ENCODE peak calls at places on chromosomes 11 and 22, in nine cellular contexts. One of them, this sample, is unnamed.

GRCh38 chr11:34175284-34176019 is 70.0 kb downstream of the NAT10 start:
- DNase-seq in neuronal stem cell: no peak
- DNase-seq in dorsolateral prefrontal cortex: no peak
- DNase-seq in SK-N-SH: no peak
- DNase-seq in GM23248: no peak
- DNase-seq in tibial nerve: no peak
- DNase-seq in right lobe of liver: no peak
- DNase-seq in lower lobe of right lung: no peak
- DNase-seq in endothelial cell of umbilical vein: no peak
- DNase-seq in this sample: no peak

GRCh38 chr22:43391306-43391705 is 20.5 kb upstream of the MPPED1 start:
- DNase-seq in neuronal stem cell: no peak
- DNase-seq in dorsolateral prefrontal cortex: no peak
- DNase-seq in SK-N-SH: no peak
- DNase-seq in GM23248: no peak
- DNase-seq in tibial nerve: no peak
- DNase-seq in right lobe of liver: peak; percentile 83
- DNase-seq in lower lobe of right lung: peak; percentile 11
- DNase-seq in endothelial cell of umbilical vein: no peak
- DNase-seq in this sample: no peak

GRCh38 chr11:46357483-46357936 is 10.2 kb downstream of the DGKZ start:
- DNase-seq in neuronal stem cell: no peak
- DNase-seq in dorsolateral prefrontal cortex: no peak
- DNase-seq in SK-N-SH: no peak
- DNase-seq in GM23248: no peak
- DNase-seq in tibial nerve: no peak
- DNase-seq in right lobe of liver: peak; percentile 57
- DNase-seq in lower lobe of right lung: no peak
- DNase-seq in endothelial cell of umbilical vein: no peak
- DNase-seq in this sample: no peak

GRCh38 chr11:29751618-29752017 is 265.2 kb downstream of the KCNA4 start:
- DNase-seq in neuronal stem cell: no peak
- DNase-seq in dorsolateral prefrontal cortex: no peak
- DNase-seq in SK-N-SH: no peak
- DNase-seq in GM23248: peak; percentile 16
- DNase-seq in tibial nerve: no peak
- DNase-seq in right lobe of liver: no peak
- DNase-seq in lower lobe of right lung: no peak
- DNase-seq in endothelial cell of umbilical vein: no peak
- DNase-seq in this sample: no peak

GRCh38 chr11:1563697-1564534 is 8.2 kb downstream of the DUSP8 start:
- DNase-seq in neuronal stem cell: no peak
- DNase-seq in dorsolateral prefrontal cortex: no peak
- DNase-seq in SK-N-SH: no peak
- DNase-seq in GM23248: no peak
- DNase-seq in tibial nerve: no peak
- DNase-seq in right lobe of liver: no peak
- DNase-seq in lower lobe of right lung: no peak
- DNase-seq in endothelial cell of umbilical vein: no peak
- DNase-seq in this sample: no peak

GRCh38 chr11:35260342-35260985 is 121.5 kb downstream of the CD44 start:
- DNase-seq in neuronal stem cell: no peak
- DNase-seq in dorsolateral prefrontal cortex: no peak
- DNase-seq in SK-N-SH: no peak
- DNase-seq in GM23248: peak; percentile 93
- DNase-seq in tibial nerve: no peak
- DNase-seq in right lobe of liver: no peak
- DNase-seq in lower lobe of right lung: no peak
- DNase-seq in endothelial cell of umbilical vein: no peak
- DNase-seq in this sample: no peak

GRCh38 chr11:34586655-34587281 is 34.1 kb upstream of the EHF start:
- DNase-seq in neuronal stem cell: no peak
- DNase-seq in dorsolateral prefrontal cortex: no peak
- DNase-seq in SK-N-SH: no peak
- DNase-seq in GM23248: no peak
- DNase-seq in tibial nerve: no peak
- DNase-seq in right lobe of liver: no peak
- DNase-seq in lower lobe of right lung: no peak
- DNase-seq in endothelial cell of umbilical vein: no peak
- DNase-seq in this sample: no peak

GRCh38 chr22:40679964-40680818 is 907 bp downstream of the MCHR1 start:
- DNase-seq in neuronal stem cell: no peak
- DNase-seq in dorsolateral prefrontal cortex: no peak
- DNase-seq in SK-N-SH: no peak
- DNase-seq in GM23248: peak; percentile 39
- DNase-seq in tibial nerve: no peak
- DNase-seq in right lobe of liver: no peak
- DNase-seq in lower lobe of right lung: no peak
- DNase-seq in endothelial cell of umbilical vein: peak; percentile 38
- DNase-seq in this sample: peak; percentile 72

DNA sequence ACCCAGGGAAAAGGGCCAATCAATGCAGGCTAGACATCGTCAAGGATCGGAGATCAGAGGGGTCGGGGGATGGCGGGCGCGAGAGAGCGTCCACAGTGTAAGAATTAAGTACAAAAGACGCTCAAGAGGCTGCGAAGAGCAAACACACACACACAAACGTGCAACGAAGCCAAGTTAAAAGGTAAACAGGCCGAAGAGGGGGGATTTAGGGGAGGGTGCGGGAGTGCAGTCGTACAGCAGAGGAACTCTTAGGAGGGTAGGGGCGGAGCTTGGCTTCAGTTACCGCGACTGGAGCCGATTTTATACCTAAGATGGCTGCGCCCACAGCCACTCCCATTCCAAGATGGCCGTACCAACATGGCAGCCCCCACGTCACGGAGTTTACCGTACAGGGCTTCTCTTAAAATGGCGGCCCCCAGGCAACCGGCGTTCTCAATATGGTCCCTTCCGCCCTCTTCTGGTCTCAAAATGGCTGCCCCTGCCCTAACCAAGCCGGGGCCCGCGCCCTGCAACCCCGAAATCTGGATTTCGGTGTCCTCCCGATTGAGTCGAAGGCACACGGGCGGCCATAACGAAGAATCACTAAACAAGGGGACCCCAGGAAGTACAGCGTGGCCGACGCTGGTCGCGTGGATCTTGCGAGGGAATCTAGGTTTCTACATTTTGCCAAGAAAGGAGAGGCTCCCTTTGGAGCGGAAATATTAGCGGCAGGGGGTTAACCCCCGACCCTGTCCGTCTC is 2.0 kb downstream of the GNG3 start:
- DNase-seq in neuronal stem cell: peak; percentile 95
- DNase-seq in dorsolateral prefrontal cortex: peak; percentile 99
- DNase-seq in SK-N-SH: peak; percentile 89
- DNase-seq in GM23248: peak; percentile 99
- DNase-seq in tibial nerve: peak; percentile 98
- DNase-seq in right lobe of liver: peak; percentile 96
- DNase-seq in lower lobe of right lung: peak; percentile 99
- DNase-seq in endothelial cell of umbilical vein: peak; percentile 98
- DNase-seq in this sample: peak; percentile 92
- H3K4me3 ChIP-seq in neuronal stem cell: peak overlapping the region; percentile 29
- H3K4me3 ChIP-seq in dorsolateral prefrontal cortex: peak overlapping the region; percentile 72
- H3K4me3 ChIP-seq in SK-N-SH: peak overlapping the region; percentile 59
- H3K4me3 ChIP-seq in GM23248: peak overlapping the region; percentile 85
- H3K4me3 ChIP-seq in tibial nerve: peak overlapping the region; percentile 50
- H3K4me3 ChIP-seq in right lobe of liver: peak overlapping the region; percentile 63
- H3K4me3 ChIP-seq in lower lobe of right lung: peak overlapping the region; percentile 61
- H3K4me3 ChIP-seq in endothelial cell of umbilical vein: peak overlapping the region; percentile 68
- H3K4me3 ChIP-seq in this sample: peak overlapping the region; percentile 65

GRCh38 chr11:14973621-14974020 is 1.5 kb upstream of the CALCA start:
- DNase-seq in neuronal stem cell: peak; percentile 36
- DNase-seq in dorsolateral prefrontal cortex: no peak
- DNase-seq in SK-N-SH: peak; percentile 65
- DNase-seq in GM23248: peak; percentile 47
- DNase-seq in tibial nerve: no peak
- DNase-seq in right lobe of liver: no peak
- DNase-seq in lower lobe of right lung: no peak
- DNase-seq in endothelial cell of umbilical vein: no peak
- DNase-seq in this sample: peak; percentile 66
- H3K27me3 ChIP-seq in neuronal stem cell: peaks cover 88% of the 10 kb centered on the region
- H3K27me3 ChIP-seq in dorsolateral prefrontal cortex: peaks cover 79% of the 10 kb centered on the region
- H3K27me3 ChIP-seq in SK-N-SH: peaks cover 56% of the 10 kb centered on the region
- H3K27me3 ChIP-seq in GM23248: peaks cover 77% of the 10 kb centered on the region
- H3K27me3 ChIP-seq in tibial nerve: peaks cover 84% of the 10 kb centered on the region
- H3K27me3 ChIP-seq in right lobe of liver: peaks cover 4% of the 10 kb centered on the region
- H3K27me3 ChIP-seq in lower lobe of right lung: peaks cover 74% of the 10 kb centered on the region
- H3K27me3 ChIP-seq in endothelial cell of umbilical vein: peaks cover 49% of the 10 kb centered on the region
- H3K27me3 ChIP-seq in this sample: peaks cover 73% of the 10 kb centered on the region

GRCh38 chr11:88402192-88402715 is 64.7 kb upstream of the CTSC start:
- DNase-seq in neuronal stem cell: peak; percentile 32
- DNase-seq in dorsolateral prefrontal cortex: no peak
- DNase-seq in SK-N-SH: no peak
- DNase-seq in GM23248: peak; percentile 84
- DNase-seq in tibial nerve: no peak
- DNase-seq in right lobe of liver: no peak
- DNase-seq in lower lobe of right lung: no peak
- DNase-seq in endothelial cell of umbilical vein: peak; percentile 93
- DNase-seq in this sample: no peak

GRCh38 chr11:88405853-88406252 is 68.3 kb upstream of the CTSC start:
- DNase-seq in neuronal stem cell: no peak
- DNase-seq in dorsolateral prefrontal cortex: no peak
- DNase-seq in SK-N-SH: no peak
- DNase-seq in GM23248: no peak
- DNase-seq in tibial nerve: no peak
- DNase-seq in right lobe of liver: no peak
- DNase-seq in lower lobe of right lung: no peak
- DNase-seq in endothelial cell of umbilical vein: no peak
- DNase-seq in this sample: no peak

GRCh38 chr11:88404932-88405710 is 67.6 kb upstream of the CTSC start:
- DNase-seq in neuronal stem cell: no peak
- DNase-seq in dorsolateral prefrontal cortex: no peak
- DNase-seq in SK-N-SH: no peak
- DNase-seq in GM23248: peak; percentile 6
- DNase-seq in tibial nerve: no peak
- DNase-seq in right lobe of liver: no peak
- DNase-seq in lower lobe of right lung: no peak
- DNase-seq in endothelial cell of umbilical vein: no peak
- DNase-seq in this sample: no peak

GRCh38 chr11:88402784-88403183 is 65.2 kb upstream of the CTSC start:
- DNase-seq in neuronal stem cell: no peak
- DNase-seq in dorsolateral prefrontal cortex: no peak
- DNase-seq in SK-N-SH: no peak
- DNase-seq in GM23248: peak; percentile 75
- DNase-seq in tibial nerve: no peak
- DNase-seq in right lobe of liver: no peak
- DNase-seq in lower lobe of right lung: no peak
- DNase-seq in endothelial cell of umbilical vein: no peak
- DNase-seq in this sample: no peak

GRCh38 chr11:88404363-88404762 is 66.8 kb upstream of the CTSC start:
- DNase-seq in neuronal stem cell: no peak
- DNase-seq in dorsolateral prefrontal cortex: no peak
- DNase-seq in SK-N-SH: no peak
- DNase-seq in GM23248: no peak
- DNase-seq in tibial nerve: no peak
- DNase-seq in right lobe of liver: no peak
- DNase-seq in lower lobe of right lung: no peak
- DNase-seq in endothelial cell of umbilical vein: no peak
- DNase-seq in this sample: no peak
- H3K4me3 ChIP-seq in neuronal stem cell: no peak overlapping the region
- H3K4me3 ChIP-seq in dorsolateral prefrontal cortex: no peak overlapping the region
- H3K4me3 ChIP-seq in SK-N-SH: peak overlapping the region; percentile 18
- H3K4me3 ChIP-seq in GM23248: no peak overlapping the region
- H3K4me3 ChIP-seq in tibial nerve: peak overlapping the region; percentile 9
- H3K4me3 ChIP-seq in right lobe of liver: no peak overlapping the region
- H3K4me3 ChIP-seq in lower lobe of right lung: no peak overlapping the region
- H3K4me3 ChIP-seq in endothelial cell of umbilical vein: no peak overlapping the region
- H3K4me3 ChIP-seq in this sample: no peak overlapping the region

DNA sequence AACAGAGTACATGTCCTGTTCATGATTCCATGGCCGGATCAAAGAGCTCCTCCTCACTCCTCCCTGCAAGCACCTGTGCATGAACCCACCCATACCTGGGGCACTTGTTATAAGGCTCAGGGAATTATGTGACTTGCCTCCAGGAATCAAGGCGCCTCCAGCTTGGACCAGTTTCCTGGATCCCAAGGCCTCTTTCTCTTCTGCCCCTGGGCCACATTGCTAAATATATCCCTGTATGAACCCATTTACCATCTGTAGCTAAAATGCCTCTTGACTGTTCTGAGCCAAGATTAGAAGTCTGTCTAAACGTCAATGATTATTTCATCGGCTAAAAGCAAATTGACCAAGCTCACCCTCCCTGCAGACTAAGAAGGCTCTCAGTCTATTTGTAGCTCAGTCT is 135.6 kb downstream of the KIRREL3 start:
- DNase-seq in neuronal stem cell: no peak
- DNase-seq in dorsolateral prefrontal cortex: no peak
- DNase-seq in SK-N-SH: no peak
- DNase-seq in GM23248: no peak
- DNase-seq in tibial nerve: no peak
- DNase-seq in right lobe of liver: no peak
- DNase-seq in lower lobe of right lung: no peak
- DNase-seq in endothelial cell of umbilical vein: no peak
- DNase-seq in this sample: no peak
- H3K27me3 ChIP-seq in neuronal stem cell: no peaks in the 10 kb centered on the region
- H3K27me3 ChIP-seq in dorsolateral prefrontal cortex: no peaks in the 10 kb centered on the region
- H3K27me3 ChIP-seq in SK-N-SH: no peaks in the 10 kb centered on the region
- H3K27me3 ChIP-seq in GM23248: no peaks in the 10 kb centered on the region
- H3K27me3 ChIP-seq in tibial nerve: no peaks in the 10 kb centered on the region
- H3K27me3 ChIP-seq in right lobe of liver: no peaks in the 10 kb centered on the region
- H3K27me3 ChIP-seq in lower lobe of right lung: no peaks in the 10 kb centered on the region
- H3K27me3 ChIP-seq in endothelial cell of umbilical vein: no peaks in the 10 kb centered on the region
- H3K27me3 ChIP-seq in this sample: no peaks in the 10 kb centered on the region

GRCh38 chr11:73139476-73140198 is 2.5 kb downstream of the FCHSD2 start:
- DNase-seq in neuronal stem cell: no peak
- DNase-seq in dorsolateral prefrontal cortex: no peak
- DNase-seq in SK-N-SH: no peak
- DNase-seq in GM23248: peak; percentile 40
- DNase-seq in tibial nerve: no peak
- DNase-seq in right lobe of liver: no peak
- DNase-seq in lower lobe of right lung: no peak
- DNase-seq in endothelial cell of umbilical vein: peak; percentile 89
- DNase-seq in this sample: no peak

GRCh38 chr11:73135346-73136284 is 6.5 kb downstream of the FCHSD2 start:
- DNase-seq in neuronal stem cell: no peak
- DNase-seq in dorsolateral prefrontal cortex: no peak
- DNase-seq in SK-N-SH: no peak
- DNase-seq in GM23248: no peak
- DNase-seq in tibial nerve: no peak
- DNase-seq in right lobe of liver: no peak
- DNase-seq in lower lobe of right lung: no peak
- DNase-seq in endothelial cell of umbilical vein: peak; percentile 14
- DNase-seq in this sample: no peak

GRCh38 chr11:73140213-73141030 is 1.7 kb downstream of the FCHSD2 start:
- DNase-seq in neuronal stem cell: peak; percentile 26
- DNase-seq in dorsolateral prefrontal cortex: no peak
- DNase-seq in SK-N-SH: peak; percentile 56
- DNase-seq in GM23248: peak; percentile 63
- DNase-seq in tibial nerve: no peak
- DNase-seq in right lobe of liver: peak; percentile 71
- DNase-seq in lower lobe of right lung: no peak
- DNase-seq in endothelial cell of umbilical vein: peak; percentile 62
- DNase-seq in this sample: peak; percentile 73

GRCh38 chr11:73137942-73138274 is 4.2 kb downstream of the FCHSD2 start:
- DNase-seq in neuronal stem cell: no peak
- DNase-seq in dorsolateral prefrontal cortex: no peak
- DNase-seq in SK-N-SH: no peak
- DNase-seq in GM23248: no peak
- DNase-seq in tibial nerve: no peak
- DNase-seq in right lobe of liver: no peak
- DNase-seq in lower lobe of right lung: no peak
- DNase-seq in endothelial cell of umbilical vein: no peak
- DNase-seq in this sample: no peak

GRCh38 chr11:73137262-73137941 is 4.7 kb downstream of the FCHSD2 start:
- DNase-seq in neuronal stem cell: no peak
- DNase-seq in dorsolateral prefrontal cortex: no peak
- DNase-seq in SK-N-SH: no peak
- DNase-seq in GM23248: no peak
- DNase-seq in tibial nerve: no peak
- DNase-seq in right lobe of liver: no peak
- DNase-seq in lower lobe of right lung: no peak
- DNase-seq in endothelial cell of umbilical vein: no peak
- DNase-seq in this sample: no peak
- H3K4me3 ChIP-seq in neuronal stem cell: no peak overlapping the region
- H3K4me3 ChIP-seq in dorsolateral prefrontal cortex: no peak overlapping the region
- H3K4me3 ChIP-seq in SK-N-SH: no peak overlapping the region
- H3K4me3 ChIP-seq in GM23248: no peak overlapping the region
- H3K4me3 ChIP-seq in tibial nerve: no peak overlapping the region
- H3K4me3 ChIP-seq in right lobe of liver: no peak overlapping the region
- H3K4me3 ChIP-seq in lower lobe of right lung: no peak overlapping the region
- H3K4me3 ChIP-seq in endothelial cell of umbilical vein: no peak overlapping the region
- H3K4me3 ChIP-seq in this sample: no peak overlapping the region

This sample was measured in H7.